ENCODE peak calls at places on chromosomes 7 and 10, in six cellular contexts. One of them, this sample, is unnamed.

GRCh38 chr10:101676573-101676972 is 18.4 kb downstream of the FBXW4 start:
- DNase-seq in heart left ventricle: no peak
- DNase-seq in Peyer's patch: no peak
- DNase-seq in transverse colon: no peak
- DNase-seq in endothelial cell of umbilical vein: no peak
- DNase-seq in left ventricle myocardium inferior: no peak
- DNase-seq in this sample: no peak

GRCh38 chr10:79182763-79183467 is 114.1 kb downstream of the ZMIZ1 start:
- DNase-seq in heart left ventricle: no peak
- DNase-seq in Peyer's patch: peak
- DNase-seq in transverse colon: no peak
- DNase-seq in left ventricle myocardium inferior: no peak
- DNase-seq in endothelial cell of umbilical vein: no peak
- DNase-seq in this sample: no peak

GRCh38 chr7:150992833-150993302 is 2.1 kb downstream of the NOS3 start:
- DNase-seq in endothelial cell of umbilical vein: peak
- DNase-seq in Peyer's patch: no peak
- DNase-seq in left ventricle myocardium inferior: peak
- DNase-seq in heart left ventricle: peak
- DNase-seq in transverse colon: no peak
- DNase-seq in this sample: peak

GRCh38 chr7:21580073-21580521 is 37.3 kb downstream of the DNAH11 start:
- DNase-seq in endothelial cell of umbilical vein: peak
- DNase-seq in left ventricle myocardium inferior: no peak
- DNase-seq in heart left ventricle: no peak
- DNase-seq in Peyer's patch: no peak
- DNase-seq in transverse colon: no peak
- DNase-seq in this sample: no peak

GRCh38 chr10:99304027-99304856 is 24.9 kb upstream of the CNNM1 start:
- DNase-seq in left ventricle myocardium inferior: no peak
- DNase-seq in heart left ventricle: no peak
- DNase-seq in endothelial cell of umbilical vein: no peak
- DNase-seq in transverse colon: no peak
- DNase-seq in Peyer's patch: no peak
- DNase-seq in this sample: no peak

GRCh38 chr7:29843106-29843505 is 36.8 kb downstream of the WIPF3 start:
- DNase-seq in heart left ventricle: no peak
- DNase-seq in Peyer's patch: no peak
- DNase-seq in transverse colon: no peak
- DNase-seq in left ventricle myocardium inferior: no peak
- DNase-seq in endothelial cell of umbilical vein: no peak
- DNase-seq in this sample: no peak

GRCh38 chr10:20891338-20891714 is 5.8 kb downstream of the NEBL start:
- DNase-seq in transverse colon: no peak
- DNase-seq in endothelial cell of umbilical vein: no peak
- DNase-seq in heart left ventricle: no peak
- DNase-seq in Peyer's patch: no peak
- DNase-seq in left ventricle myocardium inferior: no peak
- DNase-seq in this sample: no peak

GRCh38 chr7:132511387-132511786 is 64.9 kb downstream of the PLXNA4 start:
- DNase-seq in heart left ventricle: no peak
- DNase-seq in Peyer's patch: no peak
- DNase-seq in transverse colon: no peak
- DNase-seq in endothelial cell of umbilical vein: no peak
- DNase-seq in left ventricle myocardium inferior: no peak
- DNase-seq in this sample: no peak

GRCh38 chr7:69776611-69777010 is 178.3 kb downstream of the AUTS2 start:
- DNase-seq in left ventricle myocardium inferior: no peak
- DNase-seq in heart left ventricle: no peak
- DNase-seq in endothelial cell of umbilical vein: no peak
- DNase-seq in transverse colon: no peak
- DNase-seq in Peyer's patch: no peak
- DNase-seq in this sample: no peak

GRCh38 chr7:98294798-98295382 is 13.4 kb downstream of the BRI3 start:
- DNase-seq in transverse colon: peak
- DNase-seq in heart left ventricle: no peak
- DNase-seq in endothelial cell of umbilical vein: peak
- DNase-seq in Peyer's patch: peak
- DNase-seq in left ventricle myocardium inferior: no peak
- DNase-seq in this sample: peak

GRCh38 chr10:93261089-93261488 is 187.4 kb downstream of the CYP26A1 start:
- DNase-seq in Peyer's patch: no peak
- DNase-seq in left ventricle myocardium inferior: no peak
- DNase-seq in endothelial cell of umbilical vein: no peak
- DNase-seq in transverse colon: no peak
- DNase-seq in heart left ventricle: no peak
- DNase-seq in this sample: no peak

GRCh38 chr7:151491859-151492258 is 27.8 kb downstream of the RHEB start:
- DNase-seq in left ventricle myocardium inferior: no peak
- DNase-seq in heart left ventricle: no peak
- DNase-seq in Peyer's patch: no peak
- DNase-seq in endothelial cell of umbilical vein: no peak
- DNase-seq in transverse colon: no peak
- DNase-seq in this sample: no peak

GRCh38 chr10:114548662-114549061 is 109.4 kb downstream of the ABLIM1 start:
- DNase-seq in heart left ventricle: no peak
- DNase-seq in left ventricle myocardium inferior: no peak
- DNase-seq in Peyer's patch: no peak
- DNase-seq in transverse colon: peak
- DNase-seq in endothelial cell of umbilical vein: peak
- DNase-seq in this sample: no peak

GRCh38 chr10:104339469-104340098 is 1.3 kb upstream of the ITPRIP start:
- DNase-seq in transverse colon: peak
- DNase-seq in heart left ventricle: peak
- DNase-seq in Peyer's patch: no peak
- DNase-seq in endothelial cell of umbilical vein: peak
- DNase-seq in left ventricle myocardium inferior: no peak
- DNase-seq in this sample: no peak

GRCh38 chr10:27744478-27745379 is 890 bp downstream of the MKX start:
- DNase-seq in left ventricle myocardium inferior: peak
- DNase-seq in endothelial cell of umbilical vein: peak
- DNase-seq in transverse colon: peak
- DNase-seq in Peyer's patch: peak
- DNase-seq in heart left ventricle: peak
- DNase-seq in this sample: peak

GRCh38 chr10:27636816-27637215 is 108.8 kb downstream of the MKX start:
- DNase-seq in transverse colon: no peak
- DNase-seq in Peyer's patch: no peak
- DNase-seq in left ventricle myocardium inferior: no peak
- DNase-seq in endothelial cell of umbilical vein: no peak
- DNase-seq in heart left ventricle: no peak
- DNase-seq in this sample: no peak

GRCh38 chr10:11798862-11799735 is 24.1 kb upstream of the PROSER2 start:
- DNase-seq in left ventricle myocardium inferior: no peak
- DNase-seq in transverse colon: no peak
- DNase-seq in Peyer's patch: no peak
- DNase-seq in endothelial cell of umbilical vein: peak
- DNase-seq in heart left ventricle: no peak
- DNase-seq in this sample: peak

GRCh38 chr7:38659931-38660330 is 28.8 kb upstream of the AMPH start:
- DNase-seq in heart left ventricle: no peak
- DNase-seq in endothelial cell of umbilical vein: no peak
- DNase-seq in left ventricle myocardium inferior: no peak
- DNase-seq in Peyer's patch: no peak
- DNase-seq in transverse colon: no peak
- DNase-seq in this sample: no peak

GRCh38 chr10:11177926-11178453 is 160.3 kb downstream of the CELF2 start:
- DNase-seq in endothelial cell of umbilical vein: no peak
- DNase-seq in Peyer's patch: no peak
- DNase-seq in transverse colon: peak
- DNase-seq in heart left ventricle: no peak
- DNase-seq in left ventricle myocardium inferior: peak
- DNase-seq in this sample: no peak

GRCh38 chr10:70664702-70665195 is 7.6 kb upstream of the ADAMTS14 start:
- DNase-seq in left ventricle myocardium inferior: no peak
- DNase-seq in heart left ventricle: no peak
- DNase-seq in Peyer's patch: no peak
- DNase-seq in endothelial cell of umbilical vein: no peak
- DNase-seq in transverse colon: no peak
- DNase-seq in this sample: peak

GRCh38 chr7:98230746-98231471 is 19.7 kb downstream of the BHLHA15 start:
- DNase-seq in transverse colon: no peak
- DNase-seq in endothelial cell of umbilical vein: no peak
- DNase-seq in heart left ventricle: no peak
- DNase-seq in left ventricle myocardium inferior: no peak
- DNase-seq in Peyer's patch: no peak
- DNase-seq in this sample: no peak

GRCh38 chr10:124911124-124912051 is 30.5 kb upstream of the ZRANB1 start:
- DNase-seq in transverse colon: no peak
- DNase-seq in endothelial cell of umbilical vein: peak
- DNase-seq in left ventricle myocardium inferior: no peak
- DNase-seq in Peyer's patch: no peak
- DNase-seq in heart left ventricle: no peak
- DNase-seq in this sample: no peak
- H3K27ac ChIP-seq in transverse colon: peak
- H3K27ac ChIP-seq in endothelial cell of umbilical vein: no peak
- H3K27ac ChIP-seq in left ventricle myocardium inferior: peak
- H3K27ac ChIP-seq in Peyer's patch: peak
- H3K27ac ChIP-seq in heart left ventricle: peak
- H3K27ac ChIP-seq in this sample: no peak

GRCh38 chr7:155738652-155739537 is 73.4 kb downstream of the SHH start:
- DNase-seq in left ventricle myocardium inferior: peak
- DNase-seq in heart left ventricle: peak
- DNase-seq in endothelial cell of umbilical vein: peak
- DNase-seq in transverse colon: peak
- DNase-seq in Peyer's patch: peak
- DNase-seq in this sample: peak
- TF ChIP-seq CTCF in left ventricle myocardium inferior: peak
- TF ChIP-seq CTCF in heart left ventricle: peak
- TF ChIP-seq CTCF in endothelial cell of umbilical vein: peak
- TF ChIP-seq CTCF in transverse colon: peak
- TF ChIP-seq CTCF in Peyer's patch: no peak
- TF ChIP-seq CTCF in this sample: peak

GRCh38 chr7:723541-723940 is 3.0 kb upstream of the DNAAF5 start:
- DNase-seq in endothelial cell of umbilical vein: no peak
- DNase-seq in left ventricle myocardium inferior: no peak
- DNase-seq in heart left ventricle: peak
- DNase-seq in Peyer's patch: no peak
- DNase-seq in transverse colon: no peak
- DNase-seq in this sample: no peak

GRCh38 chr7:724298-724697 is 2.2 kb upstream of the DNAAF5 start:
- DNase-seq in heart left ventricle: no peak
- DNase-seq in left ventricle myocardium inferior: no peak
- DNase-seq in endothelial cell of umbilical vein: no peak
- DNase-seq in transverse colon: no peak
- DNase-seq in Peyer's patch: no peak
- DNase-seq in this sample: no peak

GRCh38 chr7:725223-726005 is 1.1 kb upstream of the DNAAF5 start:
- DNase-seq in Peyer's patch: no peak
- DNase-seq in left ventricle myocardium inferior: no peak
- DNase-seq in heart left ventricle: no peak
- DNase-seq in endothelial cell of umbilical vein: no peak
- DNase-seq in transverse colon: no peak
- DNase-seq in this sample: no peak

GRCh38 chr7:721619-722248 is 4.8 kb upstream of the DNAAF5 start:
- DNase-seq in endothelial cell of umbilical vein: no peak
- DNase-seq in transverse colon: no peak
- DNase-seq in left ventricle myocardium inferior: no peak
- DNase-seq in Peyer's patch: no peak
- DNase-seq in heart left ventricle: no peak
- DNase-seq in this sample: no peak

GRCh38 chr7:722847-723246 is 3.7 kb upstream of the DNAAF5 start:
- DNase-seq in Peyer's patch: no peak
- DNase-seq in transverse colon: no peak
- DNase-seq in left ventricle myocardium inferior: no peak
- DNase-seq in heart left ventricle: peak
- DNase-seq in endothelial cell of umbilical vein: no peak
- DNase-seq in this sample: no peak
- H3K27ac ChIP-seq in Peyer's patch: no peak
- H3K27ac ChIP-seq in transverse colon: no peak
- H3K27ac ChIP-seq in left ventricle myocardium inferior: no peak
- H3K27ac ChIP-seq in heart left ventricle: no peak
- H3K27ac ChIP-seq in endothelial cell of umbilical vein: no peak
- H3K27ac ChIP-seq in this sample: no peak

DNA sequence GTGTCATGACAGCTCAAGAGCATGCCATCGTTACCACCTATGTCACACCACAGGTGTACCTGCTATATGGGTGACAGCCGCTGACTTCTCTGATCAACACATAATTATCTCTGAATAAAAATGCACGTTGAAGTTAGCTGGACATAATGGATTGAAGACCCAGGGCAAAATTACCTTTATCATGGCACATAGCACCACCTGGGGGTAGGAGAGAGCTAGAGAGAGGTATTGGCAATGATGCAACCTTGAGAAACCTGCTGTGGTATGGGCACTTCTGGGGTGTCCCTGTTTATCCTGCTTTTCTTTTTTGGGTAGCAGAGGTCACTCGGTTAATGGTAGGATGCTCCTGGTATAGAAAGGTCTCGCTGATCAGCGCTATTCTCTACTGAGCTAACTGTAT is 323.3 kb downstream of the TFEC start:
- DNase-seq in transverse colon: peak
- DNase-seq in left ventricle myocardium inferior: no peak
- DNase-seq in heart left ventricle: no peak
- DNase-seq in Peyer's patch: no peak
- DNase-seq in endothelial cell of umbilical vein: peak
- DNase-seq in this sample: peak
- TF ChIP-seq CTCF in transverse colon: no peak
- TF ChIP-seq CTCF in left ventricle myocardium inferior: peak
- TF ChIP-seq CTCF in heart left ventricle: peak
- TF ChIP-seq CTCF in Peyer's patch: no peak
- TF ChIP-seq CTCF in endothelial cell of umbilical vein: no peak
- TF ChIP-seq CTCF in this sample: peak

DNA sequence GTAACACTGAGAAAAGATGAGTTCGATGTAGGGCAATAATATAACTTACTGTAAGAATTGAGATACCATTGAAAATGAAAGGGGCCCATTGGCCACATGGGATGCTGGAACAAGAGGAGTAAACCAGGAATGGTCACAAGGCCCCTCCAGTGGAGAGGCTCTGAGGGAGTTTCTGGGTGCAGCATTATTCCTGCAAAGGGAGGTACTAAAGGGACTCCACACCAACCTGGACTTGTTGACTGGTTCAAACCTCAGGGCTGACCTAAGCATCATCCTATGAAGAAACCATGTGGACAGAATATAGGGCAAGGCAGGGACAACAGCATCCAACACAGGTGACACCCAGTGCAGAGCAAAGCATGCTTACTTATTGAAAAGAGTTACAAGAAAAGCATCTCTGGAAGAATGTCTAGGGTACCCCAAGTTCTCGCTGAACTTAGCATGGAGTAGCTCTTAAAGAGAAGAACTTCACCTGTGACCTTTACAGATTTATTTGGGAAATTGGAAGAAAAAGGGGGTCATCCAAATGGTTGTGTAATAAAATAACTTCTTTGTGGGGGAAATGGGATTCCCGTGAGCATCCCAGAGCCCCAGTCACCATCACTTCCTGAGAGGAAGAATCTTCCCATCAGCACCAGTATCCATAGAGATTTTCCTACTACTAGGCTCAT is 34.7 kb downstream of the PRSS2 start:
- DNase-seq in endothelial cell of umbilical vein: no peak
- DNase-seq in Peyer's patch: no peak
- DNase-seq in left ventricle myocardium inferior: no peak
- DNase-seq in transverse colon: no peak
- DNase-seq in heart left ventricle: no peak
- DNase-seq in this sample: no peak
- H3K27ac ChIP-seq in endothelial cell of umbilical vein: no peak
- H3K27ac ChIP-seq in Peyer's patch: no peak
- H3K27ac ChIP-seq in left ventricle myocardium inferior: no peak
- H3K27ac ChIP-seq in transverse colon: peak
- H3K27ac ChIP-seq in heart left ventricle: no peak
- H3K27ac ChIP-seq in this sample: no peak